ENCODE peak calls at places on chromosome 17, in five cellular contexts. V is HepG2, Y is K562, Q is SK-N-SH, D is GM12878. Z is an unnamed sample.

GRCh38 chr17:4667166-4667565 is 25.7 kb upstream of the ALOX15 start:
- DNase-seq in D (no peak), Y (no peak), Q (no peak), V (no peak), Z (no peak)

GRCh38 chr17:64156670-64157069 is 26.7 kb upstream of the ERN1 start:
- DNase-seq in V (no peak), Q (no peak), Y (no peak), D (no peak), Z (no peak)

GRCh38 chr17:29176500-29177351 is 3.5 kb downstream of the MYO18A start:
- DNase-seq in Q (peak), D (no peak), Y (peak), V (peak), Z (peak)

GRCh38 chr17:79843917-79844815 is 4.9 kb upstream of the CBX4 start:
- DNase-seq in Y (no peak), Q (peak), V (no peak), D (no peak), Z (peak)

GRCh38 chr17:36198831-36199465 is 2.4 kb upstream of the CCL3L1 start:
- DNase-seq in Y (no peak), Q (no peak), D (no peak), V (no peak), Z (no peak)

GRCh38 chr17:12395733-12396354 is 269.8 kb upstream of the MYOCD start:
- DNase-seq in Q (peak), D (no peak), V (peak), Y (peak), Z (no peak)

GRCh38 chr17:3681565-3681964 is 13.0 kb downstream of the EMC6 start:
- DNase-seq in D (no peak), V (no peak), Y (no peak), Q (no peak), Z (no peak)

GRCh38 chr17:40058151-40058784 is 4.1 kb upstream of the MED24 start:
- DNase-seq in Y (no peak), Q (no peak), D (no peak), V (no peak), Z (peak)

GRCh38 chr17:59786213-59786535 is 78.7 kb downstream of the VMP1 start:
- DNase-seq in V (no peak), Y (no peak), D (no peak), Q (no peak), Z (no peak)

GRCh38 chr17:55672585-55673501 is 49.8 kb downstream of the TMEM100 start:
- DNase-seq in Q (no peak), Y (no peak), V (no peak), D (no peak), Z (no peak)

GRCh38 chr17:3683054-3683511 is 12.9 kb downstream of the P2RX5 start:
- DNase-seq in Y (peak), Q (peak), V (peak), D (peak), Z (no peak)

GRCh38 chr17:71338396-71338795 is 782.4 kb upstream of the SOX9 start:
- DNase-seq in Q (no peak), Y (no peak), V (no peak), D (no peak), Z (peak)

GRCh38 chr17:59365383-59365981 is 34.0 kb downstream of the YPEL2 start:
- DNase-seq in Q (peak), D (no peak), Y (peak), V (peak), Z (no peak)

GRCh38 chr17:14340968-14341412 is 40.1 kb downstream of the HS3ST3B1 start:
- DNase-seq in Y (no peak), Q (no peak), D (no peak), V (no peak), Z (no peak)

GRCh38 chr17:38749222-38750043 is 1.3 kb upstream of the PCGF2 start:
- DNase-seq in Q (peak), D (no peak), Y (peak), V (peak), Z (peak)
- TF ChIP-seq MXI1 in Q (peak), D (peak), Y (no peak), V (peak), Z (no peak)

GRCh38 chr17:82967268-82968032 is 112.0 kb upstream of the METRNL start:
- DNase-seq in Q (no peak), V (no peak), Y (no peak), D (no peak), Z (no peak)

GRCh38 chr17:82963104-82963950 is 116.1 kb upstream of the METRNL start:
- DNase-seq in D (no peak), Y (no peak), V (no peak), Q (peak), Z (peak)

GRCh38 chr17:82965371-82965770 is 114.0 kb upstream of the METRNL start:
- DNase-seq in D (no peak), Y (no peak), V (no peak), Q (no peak), Z (no peak)

GRCh38 chr17:82964851-82965341 is 114.5 kb upstream of the METRNL start:
- DNase-seq in Q (no peak), Y (no peak), D (no peak), V (no peak), Z (no peak)

DNA sequence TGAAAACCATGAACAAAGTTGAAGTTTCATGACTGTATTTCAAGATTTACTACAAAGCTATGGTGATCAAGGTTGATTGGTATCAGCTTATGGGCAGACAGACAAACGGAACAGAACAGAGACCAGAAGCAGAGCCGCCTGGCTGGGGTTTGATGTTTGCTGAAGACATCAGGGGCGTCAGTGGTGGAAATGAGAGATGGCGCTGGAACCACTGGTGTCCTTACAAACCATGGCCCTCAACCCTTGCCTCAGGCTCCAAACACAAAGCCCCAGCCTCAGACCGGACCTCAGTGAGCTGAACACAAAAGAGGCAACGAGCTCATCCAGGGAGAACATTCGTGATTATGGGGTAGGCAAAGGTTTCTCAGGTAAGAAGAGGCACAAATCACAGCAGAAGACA is 113.0 kb upstream of the METRNL start:
- DNase-seq in Q (no peak), V (no peak), Y (no peak), D (no peak), Z (no peak)
- TF ChIP-seq MXI1 in Q (no peak), V (no peak), Y (no peak), D (no peak), Z (no peak)

DNA sequence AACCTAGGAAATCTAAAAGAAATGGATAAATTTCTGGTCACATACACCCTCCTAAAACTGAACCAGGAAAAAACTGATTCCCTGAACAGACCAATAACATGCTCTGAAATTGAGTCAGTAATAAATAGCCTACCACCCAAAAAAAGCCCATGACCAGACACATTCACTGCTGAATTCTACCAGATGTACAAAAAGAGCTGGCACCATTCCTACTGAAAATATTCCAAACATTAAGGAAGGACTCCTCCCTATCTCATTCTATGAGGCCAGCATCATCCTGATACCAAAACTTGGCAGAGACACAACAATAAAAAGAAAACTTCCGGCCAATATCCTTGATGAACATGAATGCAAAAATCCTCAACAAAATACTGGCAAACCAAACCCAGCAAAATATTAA is 52.9 kb downstream of the TTC19 start:
- DNase-seq in Q (no peak), Y (no peak), V (no peak), D (no peak), Z (peak)
- TF ChIP-seq MXI1 in Q (no peak), Y (no peak), V (no peak), D (no peak), Z (no peak)

DNA sequence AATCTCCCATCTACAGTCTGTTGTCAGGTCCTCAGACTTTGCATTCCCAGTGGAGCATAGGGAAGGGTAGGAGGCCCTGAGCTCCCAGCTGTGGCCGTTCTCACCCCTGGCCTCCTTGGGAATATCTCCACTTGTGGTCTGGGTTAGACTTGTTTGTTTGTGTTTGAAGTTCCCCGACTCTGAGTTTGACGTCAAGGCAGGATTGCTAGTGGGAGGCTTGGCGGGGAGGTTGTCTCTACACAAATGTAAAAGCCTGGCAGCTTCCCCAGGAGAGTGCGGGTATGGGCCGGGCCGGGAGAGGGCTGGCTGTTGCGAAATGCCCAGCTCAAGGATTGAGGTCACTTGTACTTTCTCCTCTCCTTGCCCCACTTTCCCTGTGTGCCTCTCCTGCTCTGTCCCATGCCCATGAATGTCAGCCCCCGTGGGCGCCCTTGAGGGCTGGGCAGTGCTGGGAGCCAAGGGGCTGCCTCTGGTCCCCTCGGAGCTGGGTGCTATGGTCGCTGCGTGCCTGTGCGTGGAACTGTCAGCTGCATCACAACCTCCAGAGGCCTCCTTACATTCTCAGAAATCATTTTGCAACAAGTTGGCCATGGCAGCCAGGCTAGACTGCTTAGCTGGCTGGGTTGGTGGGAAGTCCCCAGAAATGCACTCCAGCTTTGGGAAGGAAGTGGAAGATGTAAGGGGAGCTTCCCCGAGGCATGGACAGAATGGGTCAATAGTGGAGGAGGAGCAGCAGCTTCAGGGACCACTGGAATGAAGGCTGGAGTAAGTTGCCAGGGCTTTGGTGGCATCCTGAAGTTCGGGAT is 84.3 kb downstream of the KSR1 start:
- DNase-seq in D (no peak), V (peak), Q (no peak), Y (no peak), Z (peak)
- TF ChIP-seq MXI1 in D (no peak), V (no peak), Q (no peak), Y (no peak), Z (no peak)

GRCh38 chr17:68318103-68318991 is 27.1 kb downstream of the ARSG start:
- DNase-seq in D (no peak), Y (no peak), V (peak), Q (no peak), Z (peak)
- TF ChIP-seq MXI1 in D (no peak), Y (no peak), V (no peak), Q (no peak), Z (no peak)

DNA sequence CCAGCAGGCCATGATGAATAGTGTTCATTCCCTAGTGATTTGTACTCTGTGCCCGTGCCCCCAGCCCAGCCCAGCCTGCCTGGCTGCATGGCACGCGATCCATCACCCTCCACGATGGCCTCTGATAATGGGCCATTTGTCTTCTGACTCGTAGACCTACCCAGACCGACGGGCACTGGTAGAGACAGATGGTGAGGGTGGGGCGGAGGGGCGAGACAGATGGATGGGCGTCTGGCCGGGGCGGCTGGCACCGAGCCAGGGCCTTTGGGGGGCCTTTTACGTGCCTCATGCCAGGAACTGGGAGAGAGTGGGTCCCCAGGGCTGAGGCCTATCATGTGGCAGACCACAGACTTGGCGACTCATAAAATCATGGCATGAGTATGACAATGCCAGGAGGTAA is 25.4 kb downstream of the CRHR1 start:
- DNase-seq in Y (no peak), D (no peak), Q (peak), V (no peak), Z (no peak)
- TF ChIP-seq MXI1 in Y (no peak), D (no peak), Q (no peak), V (no peak), Z (no peak)

GRCh38 chr17:15981208-15981607 is 18.3 kb downstream of the ZSWIM7 start:
- DNase-seq in D (peak), Y (no peak), Q (no peak), V (no peak), Z (no peak)
- TF ChIP-seq MXI1 in D (no peak), Y (no peak), Q (no peak), V (no peak), Z (no peak)

GRCh38 chr17:1379930-1380313 is 20.1 kb downstream of the YWHAE start:
- DNase-seq in D (peak), Q (no peak), Y (no peak), V (no peak), Z (no peak)
- TF ChIP-seq MXI1 in D (no peak), Q (no peak), Y (no peak), V (no peak), Z (no peak)